ENCODE peak calls at places on chromosomes 16 and 17, in five cellular contexts. One of them, this sample, is unnamed.

GRCh38 chr17:28563475-28563874 is 7.8 kb downstream of the PIGS start:
- DNase-seq in stomach: no peak
- DNase-seq in transverse colon: no peak
- DNase-seq in neural progenitor cell: no peak
- DNase-seq in foreskin fibroblast: peak; percentile 57
- DNase-seq in this sample: no peak

GRCh38 chr16:14003119-14003570 is 68.0 kb upstream of the MRTFB start:
- DNase-seq in neural progenitor cell: peak; percentile 83
- DNase-seq in foreskin fibroblast: peak; percentile 93
- DNase-seq in transverse colon: peak; percentile 29
- DNase-seq in stomach: no peak
- DNase-seq in this sample: peak; percentile 41

GRCh38 chr17:45266372-45266926 is 4.6 kb upstream of the SPATA32 start:
- DNase-seq in foreskin fibroblast: no peak
- DNase-seq in neural progenitor cell: no peak
- DNase-seq in transverse colon: no peak
- DNase-seq in stomach: no peak
- DNase-seq in this sample: no peak

GRCh38 chr17:1789936-1790335 is 28.1 kb downstream of the SERPINF1 start:
- DNase-seq in foreskin fibroblast: no peak
- DNase-seq in stomach: no peak
- DNase-seq in neural progenitor cell: no peak
- DNase-seq in transverse colon: no peak
- DNase-seq in this sample: no peak

GRCh38 chr17:78361227-78361683 is 1.4 kb upstream of the SOCS3 start:
- DNase-seq in transverse colon: no peak
- DNase-seq in stomach: no peak
- DNase-seq in neural progenitor cell: no peak
- DNase-seq in foreskin fibroblast: no peak
- DNase-seq in this sample: no peak

GRCh38 chr17:76709077-76709950 is 1.5 kb downstream of the MXRA7 start:
- DNase-seq in neural progenitor cell: peak; percentile 71
- DNase-seq in transverse colon: peak; percentile 72
- DNase-seq in stomach: peak; percentile 50
- DNase-seq in foreskin fibroblast: peak; percentile 95
- DNase-seq in this sample: peak; percentile 99

GRCh38 chr17:17060930-17061329 is 18.7 kb downstream of the MPRIP start:
- DNase-seq in stomach: no peak
- DNase-seq in neural progenitor cell: no peak
- DNase-seq in foreskin fibroblast: no peak
- DNase-seq in transverse colon: no peak
- DNase-seq in this sample: no peak

GRCh38 chr16:48112603-48113400 is 43.0 kb downstream of the ABCC12 start:
- DNase-seq in stomach: peak; percentile 59
- DNase-seq in transverse colon: no peak
- DNase-seq in neural progenitor cell: no peak
- DNase-seq in foreskin fibroblast: peak; percentile 29
- DNase-seq in this sample: no peak

GRCh38 chr17:27846042-27846655 is 45.8 kb upstream of the NOS2 start:
- DNase-seq in transverse colon: no peak
- DNase-seq in foreskin fibroblast: no peak
- DNase-seq in stomach: no peak
- DNase-seq in neural progenitor cell: no peak
- DNase-seq in this sample: no peak

GRCh38 chr17:18115517-18115916 is 7.0 kb downstream of the MYO15A start:
- DNase-seq in foreskin fibroblast: no peak
- DNase-seq in stomach: no peak
- DNase-seq in transverse colon: no peak
- DNase-seq in neural progenitor cell: no peak
- DNase-seq in this sample: no peak

GRCh38 chr17:67071595-67071994 is 27.2 kb downstream of the CACNG1 start:
- DNase-seq in foreskin fibroblast: no peak
- DNase-seq in transverse colon: no peak
- DNase-seq in neural progenitor cell: no peak
- DNase-seq in stomach: no peak
- DNase-seq in this sample: no peak

GRCh38 chr17:9241371-9241712 is 220.0 kb downstream of the NTN1 start:
- DNase-seq in neural progenitor cell: no peak
- DNase-seq in transverse colon: peak; percentile 26
- DNase-seq in stomach: peak; percentile 28
- DNase-seq in foreskin fibroblast: peak; percentile 44
- DNase-seq in this sample: peak; percentile 31

GRCh38 chr16:11250091-11250785 is 5.8 kb downstream of the SOCS1 start:
- DNase-seq in foreskin fibroblast: peak; percentile 34
- DNase-seq in transverse colon: no peak
- DNase-seq in stomach: no peak
- DNase-seq in neural progenitor cell: no peak
- DNase-seq in this sample: peak; percentile 9

GRCh38 chr16:87210949-87211348 is 106.2 kb downstream of the C16orf95 start:
- DNase-seq in transverse colon: no peak
- DNase-seq in stomach: no peak
- DNase-seq in foreskin fibroblast: peak; percentile 71
- DNase-seq in neural progenitor cell: no peak
- DNase-seq in this sample: no peak

GRCh38 chr17:78892520-78892919 is 10.5 kb downstream of the CEP295NL start:
- DNase-seq in neural progenitor cell: no peak
- DNase-seq in transverse colon: no peak
- DNase-seq in foreskin fibroblast: no peak
- DNase-seq in stomach: no peak
- DNase-seq in this sample: no peak

GRCh38 chr16:19757762-19758595 is 39.9 kb downstream of the IQCK start:
- DNase-seq in transverse colon: no peak
- DNase-seq in foreskin fibroblast: no peak
- DNase-seq in stomach: no peak
- DNase-seq in neural progenitor cell: no peak
- DNase-seq in this sample: peak; percentile 22

GRCh38 chr16:87834668-87835473 is 34.4 kb downstream of the SLC7A5 start:
- DNase-seq in transverse colon: no peak
- DNase-seq in stomach: no peak
- DNase-seq in neural progenitor cell: no peak
- DNase-seq in foreskin fibroblast: peak; percentile 59
- DNase-seq in this sample: peak; percentile 31

GRCh38 chr16:55917373-55917919 is 42.3 kb upstream of the CES5A start:
- DNase-seq in foreskin fibroblast: no peak
- DNase-seq in transverse colon: no peak
- DNase-seq in neural progenitor cell: no peak
- DNase-seq in stomach: no peak
- DNase-seq in this sample: no peak

GRCh38 chr17:1216209-1216937 is 36.6 kb upstream of the ABR start:
- DNase-seq in foreskin fibroblast: no peak
- DNase-seq in transverse colon: no peak
- DNase-seq in neural progenitor cell: peak; percentile 23
- DNase-seq in stomach: no peak
- DNase-seq in this sample: no peak

GRCh38 chr17:78971764-78972506 is 7.8 kb downstream of the LGALS3BP start:
- DNase-seq in neural progenitor cell: no peak
- DNase-seq in foreskin fibroblast: no peak
- DNase-seq in stomach: no peak
- DNase-seq in transverse colon: no peak
- DNase-seq in this sample: no peak

GRCh38 chr16:54911079-54911478 is 19.6 kb upstream of the IRX5 start:
- DNase-seq in transverse colon: no peak
- DNase-seq in neural progenitor cell: no peak
- DNase-seq in stomach: no peak
- DNase-seq in foreskin fibroblast: no peak
- DNase-seq in this sample: no peak

GRCh38 chr17:7235693-7236665 is 1.7 kb upstream of the DVL2 start:
- DNase-seq in neural progenitor cell: no peak
- DNase-seq in foreskin fibroblast: peak; percentile 68
- DNase-seq in stomach: no peak
- DNase-seq in transverse colon: no peak
- DNase-seq in this sample: no peak

GRCh38 chr17:36008998-36009665 is 7.8 kb upstream of the CCL15 start:
- DNase-seq in neural progenitor cell: no peak
- DNase-seq in transverse colon: no peak
- DNase-seq in foreskin fibroblast: peak; percentile 17
- DNase-seq in stomach: no peak
- DNase-seq in this sample: no peak

GRCh38 chr17:47829870-47830269 is 1.5 kb downstream of the MRPL10 start:
- DNase-seq in neural progenitor cell: no peak
- DNase-seq in foreskin fibroblast: no peak
- DNase-seq in stomach: no peak
- DNase-seq in transverse colon: no peak
- DNase-seq in this sample: no peak

GRCh38 chr16:66578596-66579531 is at the start of gene CMTM2:
- DNase-seq in foreskin fibroblast: peak; percentile 36
- DNase-seq in neural progenitor cell: no peak
- DNase-seq in transverse colon: no peak
- DNase-seq in stomach: no peak
- DNase-seq in this sample: no peak

GRCh38 chr17:74608511-74608910 is 15.0 kb downstream of the CD300E start:
- DNase-seq in transverse colon: no peak
- DNase-seq in foreskin fibroblast: no peak
- DNase-seq in neural progenitor cell: no peak
- DNase-seq in stomach: no peak
- DNase-seq in this sample: no peak

GRCh38 chr16:75550211-75550662 is 5.8 kb downstream of the TMEM231 start:
- DNase-seq in neural progenitor cell: peak; percentile 69
- DNase-seq in transverse colon: peak; percentile 72
- DNase-seq in foreskin fibroblast: peak; percentile 38
- DNase-seq in stomach: peak; percentile 31
- DNase-seq in this sample: peak; percentile 53

GRCh38 chr16:80263848-80264694 is 276.7 kb upstream of the DYNLRB2 start:
- DNase-seq in neural progenitor cell: no peak
- DNase-seq in stomach: no peak
- DNase-seq in foreskin fibroblast: no peak
- DNase-seq in transverse colon: no peak
- DNase-seq in this sample: no peak

GRCh38 chr17:53950207-53950857 is 127.6 kb downstream of the KIF2B start:
- DNase-seq in stomach: no peak
- DNase-seq in foreskin fibroblast: no peak
- DNase-seq in transverse colon: no peak
- DNase-seq in neural progenitor cell: peak; percentile 63
- DNase-seq in this sample: no peak

GRCh38 chr16:88864521-88864920 is 1.9 kb downstream of the PABPN1L start:
- DNase-seq in neural progenitor cell: no peak
- DNase-seq in foreskin fibroblast: no peak
- DNase-seq in stomach: no peak
- DNase-seq in transverse colon: no peak
- DNase-seq in this sample: no peak

DNA sequence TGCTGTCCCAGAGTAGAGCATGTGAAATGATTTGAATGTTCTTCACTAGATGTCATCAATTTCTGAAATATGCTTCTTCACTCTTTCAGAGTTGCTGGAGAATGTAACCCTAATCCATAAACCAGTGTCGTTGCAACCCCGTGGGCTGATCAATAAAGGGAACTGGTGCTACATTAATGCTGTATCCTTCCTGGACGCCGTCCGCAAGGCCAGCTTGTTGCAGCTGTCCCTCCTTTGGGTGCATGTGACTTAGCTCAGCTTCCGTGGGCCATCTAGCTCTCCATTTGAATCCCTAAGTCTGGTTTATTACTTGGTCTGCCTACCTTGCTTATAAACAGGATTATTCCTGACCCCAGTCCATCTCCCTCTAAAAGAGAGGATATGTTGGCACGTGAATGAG is 58.8 kb downstream of the USP10 start:
- DNase-seq in stomach: no peak
- DNase-seq in transverse colon: no peak
- DNase-seq in neural progenitor cell: no peak
- DNase-seq in foreskin fibroblast: no peak
- DNase-seq in this sample: no peak
- H3K4me3 ChIP-seq in stomach: no peak overlapping the region
- H3K4me3 ChIP-seq in transverse colon: no peak overlapping the region
- H3K4me3 ChIP-seq in neural progenitor cell: no peak overlapping the region
- H3K4me3 ChIP-seq in foreskin fibroblast: no peak overlapping the region
- H3K4me3 ChIP-seq in this sample: no peak overlapping the region

DNA sequence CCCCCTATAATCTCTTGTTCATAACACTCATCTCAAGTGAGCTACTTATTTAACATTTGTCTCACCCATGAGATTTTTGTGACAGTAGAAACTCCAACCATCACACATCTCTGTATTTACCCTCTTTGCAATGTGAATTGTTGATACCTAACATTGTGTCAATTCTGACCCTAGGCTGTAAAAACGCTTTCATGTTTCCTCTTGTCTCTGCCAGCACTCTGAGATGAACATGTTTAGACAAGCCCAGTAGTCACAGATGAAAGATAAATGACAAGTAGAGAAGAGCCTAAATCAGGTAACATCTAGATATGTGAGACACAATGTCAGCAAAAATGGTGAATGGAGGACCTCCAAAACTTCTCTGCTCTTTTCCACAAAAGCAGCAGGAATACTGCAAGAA is 1254.5 kb upstream of the GOT2 start:
- DNase-seq in stomach: no peak
- DNase-seq in foreskin fibroblast: no peak
- DNase-seq in neural progenitor cell: no peak
- DNase-seq in transverse colon: no peak
- DNase-seq in this sample: no peak
- TF ChIP-seq CTCF in stomach: no peak
- TF ChIP-seq CTCF in foreskin fibroblast: no peak
- TF ChIP-seq CTCF in neural progenitor cell: no peak
- TF ChIP-seq CTCF in transverse colon: no peak
- TF ChIP-seq CTCF in this sample: no peak

DNA sequence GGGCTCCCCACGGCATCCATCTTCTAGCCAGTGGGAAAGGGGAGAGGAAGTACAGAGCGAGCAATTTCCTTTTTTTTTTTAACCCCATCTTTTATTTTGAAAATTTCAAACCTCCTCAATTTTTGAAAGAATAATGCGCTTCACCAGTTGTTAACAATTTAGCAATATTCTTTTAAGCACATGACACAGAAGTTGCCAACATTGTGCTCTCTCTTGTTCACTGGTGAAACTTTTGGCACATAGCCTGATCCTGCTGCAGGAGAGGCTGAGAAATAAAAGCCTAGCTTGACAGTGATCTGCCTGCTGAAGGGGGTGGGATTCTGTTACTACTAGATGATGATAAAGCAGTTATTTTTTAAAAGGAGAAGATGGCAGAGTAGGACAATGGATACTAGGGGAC is 12.9 kb downstream of the NAA60 start:
- DNase-seq in foreskin fibroblast: peak; percentile 46
- DNase-seq in stomach: peak; percentile 17
- DNase-seq in transverse colon: no peak
- DNase-seq in neural progenitor cell: no peak
- DNase-seq in this sample: no peak
- H3K4me3 ChIP-seq in foreskin fibroblast: no peak overlapping the region
- H3K4me3 ChIP-seq in stomach: no peak overlapping the region
- H3K4me3 ChIP-seq in transverse colon: no peak overlapping the region
- H3K4me3 ChIP-seq in neural progenitor cell: no peak overlapping the region
- H3K4me3 ChIP-seq in this sample: no peak overlapping the region

DNA sequence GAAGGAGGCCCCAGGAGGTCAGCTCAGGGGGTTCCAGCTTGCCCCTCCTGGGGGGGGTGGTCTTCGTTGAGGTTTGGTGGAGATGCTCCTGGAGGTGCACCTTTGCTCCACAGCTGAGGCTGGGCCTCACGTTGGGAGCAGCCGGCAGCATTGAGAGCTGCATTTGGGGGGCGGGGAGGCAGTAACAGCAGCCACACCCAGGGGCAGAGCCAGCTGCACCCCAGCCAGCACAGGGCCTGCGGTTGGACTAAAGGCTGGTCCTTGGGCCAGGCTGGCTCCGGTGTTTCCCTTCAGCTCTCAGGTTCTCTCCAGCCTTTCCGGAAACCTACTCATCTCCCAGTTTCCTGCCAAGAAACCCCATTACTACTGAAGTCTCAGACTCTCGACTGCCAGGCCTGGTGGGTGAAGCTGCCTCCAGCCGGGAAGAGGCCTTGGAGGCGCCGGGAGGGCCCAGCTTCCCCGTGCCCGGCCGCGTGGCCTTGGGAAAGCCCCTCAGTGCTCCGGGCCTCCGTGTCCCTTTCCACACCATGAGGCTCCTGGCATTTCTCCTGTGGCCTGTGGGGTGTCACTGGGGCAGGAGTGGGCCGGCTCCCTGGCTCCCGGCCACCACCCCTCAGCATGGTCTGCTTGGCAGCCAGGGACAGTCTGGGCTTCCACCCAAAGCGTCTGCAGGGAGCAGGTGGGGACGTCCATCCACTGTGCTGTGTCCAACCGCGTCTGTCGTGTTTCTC is 14.0 kb upstream of the BAIAP2 start:
- DNase-seq in transverse colon: peak; percentile 80
- DNase-seq in neural progenitor cell: no peak
- DNase-seq in stomach: no peak
- DNase-seq in foreskin fibroblast: peak; percentile 47
- DNase-seq in this sample: peak; percentile 71
- TF ChIP-seq CTCF in transverse colon: no peak
- TF ChIP-seq CTCF in neural progenitor cell: no peak
- TF ChIP-seq CTCF in stomach: no peak
- TF ChIP-seq CTCF in foreskin fibroblast: no peak
- TF ChIP-seq CTCF in this sample: no peak